ENCODE peak calls at places on chromosomes 6 and 20, in eight cellular contexts. A is HFF-Myc; P is HT1080; H is heart right ventricle; Z is activated T-cell treated with anti-CD3 and anti-CD28 coated beads, Interleukin-2, amount 50 U/mL, for 72 hours; Y is activated naive CD4-positive, alpha-beta T cell treated with anti-CD3 and anti-CD28 coated beads, Interleukin-2, amount 10 ng/mL, durations not matched to agents 7 days and 5 days; F is stimulated activated CD4-positive, alpha-beta T cell treated with anti-CD3 and anti-CD28 coated beads, Interleukin-1b, Interleukin-23, amount 100 ng/mL, for 24 hours; G is stimulated activated naive CD8-positive, alpha-beta T cell treated with anti-CD3 and anti-CD28 coated beads, Interleukin-15, Interleukin-2, amounts not matched to agents 100 U/mL and 50 U/mL, for 24 hours. R is an unnamed sample.

GRCh38 chr6:117496383-117496990 is 14.0 kb downstream of the DCBLD1 start:
- DNase-seq in A (no peak), P (peak; percentile 46), H (no peak), Z (no peak), Y (no peak), F (no peak), G (no peak), R (no peak)

GRCh38 chr6:3270258-3270657 is 11.5 kb downstream of the PSMG4 start:
- DNase-seq in A (no peak), P (no peak), H (no peak), Z (no peak), Y (no peak), F (no peak), G (no peak), R (no peak)

GRCh38 chr6:30963641-30964040 is 19.9 kb upstream of the MUC21 start:
- DNase-seq in A (no peak), P (peak; percentile 50), H (no peak), Z (no peak), Y (no peak), F (no peak), G (no peak), R (no peak)

GRCh38 chr20:32454164-32455145 is 96.3 kb downstream of the ASXL1 start:
- DNase-seq in A (no peak), P (no peak), H (no peak), Z (no peak), Y (no peak), F (no peak), G (no peak), R (no peak)

GRCh38 chr6:81534934-81535465 is 217.5 kb downstream of the TENT5A start:
- DNase-seq in A (no peak), P (no peak), H (no peak), Z (no peak), Y (no peak), F (no peak), G (no peak), R (no peak)

GRCh38 chr6:84193140-84193708 is 34.2 kb downstream of the CEP162 start:
- DNase-seq in A (peak; percentile 22), P (peak; percentile 73), H (no peak), Z (no peak), Y (no peak), F (no peak), G (no peak), R (no peak)

GRCh38 chr6:140051521-140052455 is 677.3 kb upstream of the CITED2 start:
- DNase-seq in A (peak; percentile 93), P (peak; percentile 92), H (no peak), Z (no peak), Y (no peak), F (no peak), G (no peak), R (no peak)

GRCh38 chr6:142987490-142987889 is 42.5 kb upstream of the HIVEP2 start:
- DNase-seq in A (no peak), P (no peak), H (no peak), Z (no peak), Y (no peak), F (no peak), G (no peak), R (no peak)

GRCh38 chr6:110554441-110554840 is 78.0 kb upstream of the SLC22A16 start:
- DNase-seq in A (no peak), P (no peak), H (no peak), Z (no peak), Y (no peak), F (no peak), G (no peak), R (no peak)

GRCh38 chr6:123022980-123023379 is 26.9 kb downstream of the CLVS2 start:
- DNase-seq in A (no peak), P (peak; percentile 17), H (no peak), Z (no peak), Y (no peak), F (no peak), G (no peak), R (peak; percentile 19)

GRCh38 chr6:41894366-41895299 is 542 bp downstream of the USP49 start:
- DNase-seq in A (no peak), P (no peak), H (no peak), Z (peak; percentile 63), Y (no peak), F (no peak), G (peak; percentile 9), R (peak; percentile 22)

GRCh38 chr6:111718990-111719389 is 113.3 kb upstream of the TRAF3IP2 start:
- DNase-seq in A (no peak), P (no peak), H (no peak), Z (no peak), Y (no peak), F (no peak), G (no peak), R (no peak)

GRCh38 chr6:7996538-7997225 is 67.5 kb downstream of the BLOC1S5 start:
- DNase-seq in A (no peak), P (peak; percentile 13), H (peak; percentile 15), Z (no peak), Y (no peak), F (no peak), G (no peak), R (no peak)

GRCh38 chr6:34157851-34158250 is 12.0 kb upstream of the GRM4 start:
- DNase-seq in A (no peak), P (no peak), H (no peak), Z (no peak), Y (no peak), F (no peak), G (no peak), R (peak; percentile 8)

GRCh38 chr6:136990754-136991153 is 54.0 kb downstream of the IL20RA start:
- DNase-seq in A (no peak), P (no peak), H (no peak), Z (no peak), Y (no peak), F (no peak), G (no peak), R (no peak)

GRCh38 chr6:148239215-148239614 is 103.4 kb upstream of the SASH1 start:
- DNase-seq in A (no peak), P (no peak), H (no peak), Z (no peak), Y (no peak), F (no peak), G (no peak), R (no peak)

GRCh38 chr6:7725849-7726415 is at the start of gene BMP6:
- DNase-seq in A (no peak), P (peak; percentile 83), H (peak; percentile 85), Z (peak; percentile 77), Y (peak; percentile 82), F (no peak), G (peak; percentile 70), R (peak; percentile 76)

GRCh38 chr6:48199502-48199901 is 88.5 kb upstream of the PTCHD4 start:
- DNase-seq in A (no peak), P (no peak), H (no peak), Z (no peak), Y (no peak), F (no peak), G (no peak), R (no peak)

GRCh38 chr6:27700337-27700736 is 211.9 kb downstream of the OR2B2 start:
- DNase-seq in A (no peak), P (no peak), H (no peak), Z (no peak), Y (no peak), F (no peak), G (no peak), R (no peak)

GRCh38 chr20:3805594-3806264 is 9.6 kb downstream of the CDC25B start:
- DNase-seq in A (no peak), P (peak; percentile 52), H (no peak), Z (no peak), Y (no peak), F (no peak), G (no peak), R (peak; percentile 49)

GRCh38 chr20:2210646-2211556 is 84.9 kb upstream of the TGM3 start:
- DNase-seq in A (no peak), P (peak; percentile 77), H (peak; percentile 41), Z (no peak), Y (no peak), F (no peak), G (no peak), R (peak; percentile 71)

GRCh38 chr6:106974337-106974998 is at the start of gene CD24:
- DNase-seq in A (no peak), P (no peak), H (no peak), Z (peak; percentile 29), Y (peak; percentile 33), F (no peak), G (peak; percentile 50), R (peak; percentile 18)

GRCh38 chr6:145147559-145147958 is 587.8 kb downstream of the EPM2A start:
- DNase-seq in A (no peak), P (peak; percentile 70), H (no peak), Z (no peak), Y (no peak), F (no peak), G (no peak), R (peak; percentile 24)

GRCh38 chr6:4296552-4296951 is 161.2 kb upstream of the ECI2 start:
- DNase-seq in A (no peak), P (no peak), H (no peak), Z (no peak), Y (no peak), F (no peak), G (no peak), R (no peak)

GRCh38 chr20:57844626-57845596 is 135.1 kb upstream of the PMEPA1 start:
- DNase-seq in A (no peak), P (no peak), H (no peak), Z (no peak), Y (no peak), F (no peak), G (no peak), R (no peak)

GRCh38 chr6:128242765-128243403 is 277.5 kb downstream of the PTPRK start:
- DNase-seq in A (no peak), P (no peak), H (no peak), Z (no peak), Y (no peak), F (no peak), G (no peak), R (no peak)

GRCh38 chr6:168956884-168957730 is 296.5 kb downstream of the THBS2 start:
- DNase-seq in A (peak; percentile 32), P (peak; percentile 69), H (peak; percentile 53), Z (peak; percentile 59), Y (peak; percentile 62), F (no peak), G (peak; percentile 48), R (peak; percentile 80)

R was measured in NB4.